ENCODE peak calls at places on chromosomes 11 and 22, in four cellular contexts. H is brain microvascular endothelial cell, X is GM12865, V is gastrocnemius medialis. N is an unnamed sample.

GRCh38 chr11:123063396-123064267 is 1.7 kb upstream of the HSPA8 start:
- DNase-seq in V (peak), H (peak), X (peak), N (no peak)

GRCh38 chr11:87926250-87926970 is 248.8 kb downstream of the RAB38 start:
- DNase-seq in X (no peak), V (no peak), H (peak), N (no peak)

GRCh38 chr22:25774575-25775026 is 32.6 kb downstream of the MYO18B start:
- DNase-seq in X (peak), H (no peak), V (no peak), N (no peak)

GRCh38 chr11:68053117-68053516 is 14.3 kb downstream of the TCIRG1 start:
- DNase-seq in H (no peak), V (no peak), X (no peak), N (no peak)

GRCh38 chr11:79439430-79439892 is 1.4 kb downstream of the TENM4 start:
- DNase-seq in H (no peak), X (no peak), V (no peak), N (no peak)

GRCh38 chr11:72069787-72070251 is 10.5 kb downstream of the NUMA1 start:
- DNase-seq in V (peak), X (peak), H (peak), N (peak)

GRCh38 chr11:117832511-117832910 is 8.0 kb upstream of the FXYD2 start:
- DNase-seq in X (no peak), V (no peak), H (no peak), N (no peak)

GRCh38 chr11:78270993-78271392 is 82.3 kb downstream of the USP35 start:
- DNase-seq in X (no peak), V (no peak), H (no peak), N (no peak)

GRCh38 chr22:44473166-44473565 is 24.9 kb downstream of the RTL6 start:
- DNase-seq in X (no peak), V (no peak), H (no peak), N (no peak)

GRCh38 chr22:46969491-46969890 is 207.0 kb downstream of the TBC1D22A start:
- DNase-seq in X (peak), V (no peak), H (no peak), N (no peak)

GRCh38 chr11:131601586-131601985 is 231.2 kb downstream of the NTM start:
- DNase-seq in V (no peak), H (no peak), X (no peak), N (no peak)

GRCh38 chr22:49768961-49769690 is 58.5 kb downstream of the BRD1 start:
- DNase-seq in V (peak), X (no peak), H (no peak), N (no peak)

GRCh38 chr11:125343732-125344131 is 152.3 kb downstream of the FEZ1 start:
- DNase-seq in X (no peak), H (peak), V (no peak), N (no peak)

GRCh38 chr22:29156507-29156906 is 49.2 kb upstream of the EMID1 start:
- DNase-seq in X (peak), H (no peak), V (no peak), N (no peak)

GRCh38 chr11:132803436-132803835 is 728.9 kb downstream of the OPCML start:
- DNase-seq in X (no peak), V (no peak), H (no peak), N (no peak)

DNA sequence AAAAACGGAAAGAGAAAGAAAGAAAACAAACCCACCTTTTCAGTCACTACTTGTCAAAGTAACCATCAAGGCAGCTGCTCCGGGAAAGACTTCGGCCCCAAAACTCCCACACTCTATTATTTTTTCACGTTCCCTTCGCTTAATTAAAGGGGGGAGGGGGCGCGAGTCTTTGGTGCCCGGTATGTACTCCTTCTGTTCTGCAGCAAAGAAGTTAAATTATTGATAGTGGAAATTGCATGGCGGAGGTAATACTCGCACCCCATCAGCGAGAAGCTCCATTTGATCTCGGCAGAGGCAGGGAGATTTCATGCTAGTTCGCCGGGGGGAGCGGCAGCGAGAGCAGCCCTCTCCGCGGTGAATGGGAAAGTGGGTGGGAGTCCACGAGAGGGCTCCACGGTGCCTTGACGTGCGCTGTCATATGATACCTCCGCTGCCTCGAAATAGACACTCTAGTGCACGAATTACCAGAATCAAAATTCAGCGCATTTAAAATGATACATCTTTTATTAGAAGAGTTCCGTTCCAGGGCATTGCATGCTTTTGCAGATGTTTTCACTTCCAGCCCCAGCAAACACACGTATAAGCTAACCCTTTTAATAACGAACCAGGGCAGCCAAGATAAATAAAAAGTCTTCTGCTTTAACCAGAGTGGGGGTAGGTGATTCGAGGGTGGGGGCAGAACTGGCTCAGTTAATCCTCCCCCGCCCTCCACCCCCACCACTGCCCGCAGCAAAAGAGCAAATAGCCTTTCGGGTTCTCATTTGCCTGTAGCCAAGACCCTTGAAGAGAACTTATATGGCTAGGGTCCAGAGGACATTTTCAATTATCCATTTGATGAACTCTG is 1.2 kb upstream of the BDNF start:
- DNase-seq in V (no peak), X (peak), H (peak), N (no peak)
- TF ChIP-seq CTCF in V (no peak), X (peak), H (peak), N (peak)

DNA sequence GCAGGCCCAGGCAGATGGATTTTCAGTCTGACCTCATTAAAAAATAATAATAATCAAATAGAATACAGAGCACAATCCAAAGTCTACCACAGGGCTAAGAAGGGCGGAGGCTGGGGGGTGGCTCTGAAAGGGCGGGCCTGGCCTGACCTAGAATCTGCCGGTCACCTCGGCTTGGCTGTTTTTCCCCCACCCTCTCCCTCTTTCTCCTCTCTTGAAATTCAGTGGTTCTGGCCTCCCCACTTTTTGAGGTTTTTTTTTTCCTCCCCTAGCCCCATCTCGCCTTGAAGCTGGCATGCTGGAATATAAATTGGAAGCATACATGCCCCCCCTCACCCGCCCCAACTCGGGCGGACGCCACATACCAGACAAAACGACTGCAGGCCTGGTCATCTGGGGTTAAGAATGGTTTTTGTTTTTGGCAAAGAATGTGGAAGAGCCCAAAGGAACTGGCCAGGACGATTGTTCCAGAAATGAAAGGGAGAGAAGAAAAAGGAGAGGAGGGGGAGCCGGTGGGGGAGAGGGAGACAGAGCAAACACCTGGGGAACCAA is 25.1 kb downstream of the MN1 start:
- DNase-seq in X (no peak), V (no peak), H (no peak), N (no peak)
- H3K4me3 ChIP-seq in X (no peak), V (peak), H (no peak), N (no peak)

DNA sequence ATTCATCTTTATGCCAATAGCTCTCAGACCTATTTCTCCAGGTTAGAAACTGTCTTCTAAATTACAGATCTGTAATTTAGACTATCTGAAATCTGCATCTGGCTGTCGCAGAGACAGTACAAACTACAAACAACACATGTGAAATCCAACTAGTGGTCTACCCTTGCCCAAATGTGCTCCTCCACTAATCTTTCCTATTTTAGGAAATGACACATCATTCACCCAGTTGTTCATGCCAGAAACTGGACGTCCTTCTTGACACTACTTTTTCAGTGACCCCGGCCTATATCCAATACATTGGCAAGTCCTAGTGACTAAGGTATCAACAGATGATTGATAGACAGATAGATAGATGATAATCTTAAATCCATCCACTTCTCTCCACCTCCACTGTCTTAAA is 2.8 kb upstream of the CTR9 start:
- DNase-seq in V (no peak), H (no peak), X (no peak), N (no peak)
- TF ChIP-seq CTCF in V (no peak), H (no peak), X (no peak), N (no peak)

DNA sequence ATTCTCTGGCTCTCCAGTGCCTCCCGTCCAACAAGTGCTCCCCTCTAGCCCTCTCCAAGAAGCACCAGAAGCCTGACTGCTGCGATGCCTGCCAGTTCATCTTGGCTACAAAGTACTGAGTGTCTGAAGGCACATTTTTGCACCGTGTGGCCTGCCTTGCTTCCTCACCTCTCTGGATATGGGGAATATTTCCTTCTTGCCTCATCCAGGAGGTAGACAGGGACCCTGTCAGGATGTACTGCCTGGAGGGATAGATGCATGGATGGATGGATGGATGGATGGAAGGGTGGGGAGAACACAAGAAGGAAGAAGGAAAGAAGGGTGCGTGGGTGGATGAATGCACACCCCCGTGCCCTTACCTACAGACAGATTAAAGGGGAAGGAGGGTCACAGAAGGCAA is 27.6 kb downstream of the KCTD17 start:
- DNase-seq in X (no peak), H (no peak), V (no peak), N (no peak)
- H3K4me3 ChIP-seq in X (no peak), H (no peak), V (no peak), N (no peak)

N was measured in LNCaP clone FGC.